ENCODE peak calls at places on chromosomes 3 and 15, in nine cellular contexts. One of them, this sample, is unnamed.

GRCh38 chr15:62773369-62774165 is 269.0 kb upstream of the TPM1 start:
- DNase-seq in CD8-positive, alpha-beta T cell: no peak
- DNase-seq in stomach: no peak
- DNase-seq in foreskin fibroblast: no peak
- DNase-seq in upper lobe of right lung: no peak
- DNase-seq in fibroblast of mammary gland: no peak
- DNase-seq in neuronal stem cell: no peak
- DNase-seq in iPS DF 6.9: no peak
- DNase-seq in esophagus squamous epithelium: no peak
- DNase-seq in this sample: no peak

GRCh38 chr3:137062250-137062649 is 104.5 kb downstream of the IL20RB start:
- DNase-seq in neuronal stem cell: no peak
- DNase-seq in foreskin fibroblast: no peak
- DNase-seq in CD8-positive, alpha-beta T cell: no peak
- DNase-seq in stomach: no peak
- DNase-seq in fibroblast of mammary gland: no peak
- DNase-seq in upper lobe of right lung: no peak
- DNase-seq in esophagus squamous epithelium: no peak
- DNase-seq in iPS DF 6.9: no peak
- DNase-seq in this sample: no peak

GRCh38 chr3:36701903-36702374 is 62.4 kb downstream of the DCLK3 start:
- DNase-seq in stomach: no peak
- DNase-seq in iPS DF 6.9: no peak
- DNase-seq in neuronal stem cell: no peak
- DNase-seq in esophagus squamous epithelium: no peak
- DNase-seq in CD8-positive, alpha-beta T cell: no peak
- DNase-seq in foreskin fibroblast: peak; percentile 93
- DNase-seq in upper lobe of right lung: no peak
- DNase-seq in fibroblast of mammary gland: peak; percentile 98
- DNase-seq in this sample: peak; percentile 53

GRCh38 chr15:61195116-61196002 is 33.7 kb downstream of the RORA start:
- DNase-seq in neuronal stem cell: peak; percentile 6
- DNase-seq in stomach: no peak
- DNase-seq in esophagus squamous epithelium: no peak
- DNase-seq in CD8-positive, alpha-beta T cell: no peak
- DNase-seq in upper lobe of right lung: no peak
- DNase-seq in foreskin fibroblast: peak; percentile 52
- DNase-seq in fibroblast of mammary gland: peak; percentile 63
- DNase-seq in iPS DF 6.9: no peak
- DNase-seq in this sample: no peak

GRCh38 chr3:64187065-64187959 is 38.0 kb downstream of the PRICKLE2 start:
- DNase-seq in fibroblast of mammary gland: peak; percentile 97
- DNase-seq in upper lobe of right lung: no peak
- DNase-seq in foreskin fibroblast: peak; percentile 93
- DNase-seq in iPS DF 6.9: no peak
- DNase-seq in neuronal stem cell: no peak
- DNase-seq in stomach: peak; percentile 40
- DNase-seq in esophagus squamous epithelium: no peak
- DNase-seq in CD8-positive, alpha-beta T cell: no peak
- DNase-seq in this sample: peak; percentile 85

GRCh38 chr15:98896802-98897732 is 110.5 kb downstream of the PGPEP1L start:
- DNase-seq in fibroblast of mammary gland: peak; percentile 100
- DNase-seq in neuronal stem cell: no peak
- DNase-seq in CD8-positive, alpha-beta T cell: no peak
- DNase-seq in iPS DF 6.9: no peak
- DNase-seq in stomach: no peak
- DNase-seq in foreskin fibroblast: peak; percentile 96
- DNase-seq in esophagus squamous epithelium: no peak
- DNase-seq in upper lobe of right lung: no peak
- DNase-seq in this sample: peak; percentile 88

GRCh38 chr15:61500951-61501350 is 271.8 kb upstream of the RORA start:
- DNase-seq in upper lobe of right lung: no peak
- DNase-seq in fibroblast of mammary gland: no peak
- DNase-seq in CD8-positive, alpha-beta T cell: no peak
- DNase-seq in foreskin fibroblast: no peak
- DNase-seq in neuronal stem cell: no peak
- DNase-seq in esophagus squamous epithelium: no peak
- DNase-seq in iPS DF 6.9: no peak
- DNase-seq in stomach: no peak
- DNase-seq in this sample: no peak

GRCh38 chr3:58085616-58086015 is 77.4 kb downstream of the FLNB start:
- DNase-seq in CD8-positive, alpha-beta T cell: no peak
- DNase-seq in esophagus squamous epithelium: no peak
- DNase-seq in stomach: no peak
- DNase-seq in iPS DF 6.9: no peak
- DNase-seq in foreskin fibroblast: no peak
- DNase-seq in upper lobe of right lung: no peak
- DNase-seq in fibroblast of mammary gland: no peak
- DNase-seq in neuronal stem cell: no peak
- DNase-seq in this sample: no peak

GRCh38 chr3:177516130-177517011 is 319.1 kb upstream of the TBL1XR1 start:
- DNase-seq in esophagus squamous epithelium: no peak
- DNase-seq in stomach: no peak
- DNase-seq in neuronal stem cell: peak; percentile 67
- DNase-seq in CD8-positive, alpha-beta T cell: no peak
- DNase-seq in upper lobe of right lung: no peak
- DNase-seq in foreskin fibroblast: peak; percentile 78
- DNase-seq in fibroblast of mammary gland: peak; percentile 86
- DNase-seq in iPS DF 6.9: no peak
- DNase-seq in this sample: peak; percentile 61

GRCh38 chr3:121821421-121822199 is 13.2 kb downstream of the IQCB1 start:
- DNase-seq in CD8-positive, alpha-beta T cell: no peak
- DNase-seq in foreskin fibroblast: no peak
- DNase-seq in upper lobe of right lung: no peak
- DNase-seq in iPS DF 6.9: no peak
- DNase-seq in neuronal stem cell: no peak
- DNase-seq in fibroblast of mammary gland: no peak
- DNase-seq in stomach: no peak
- DNase-seq in esophagus squamous epithelium: no peak
- DNase-seq in this sample: no peak

GRCh38 chr3:54698059-54698458 is 229.8 kb downstream of the LRTM1 start:
- DNase-seq in esophagus squamous epithelium: no peak
- DNase-seq in fibroblast of mammary gland: no peak
- DNase-seq in CD8-positive, alpha-beta T cell: no peak
- DNase-seq in foreskin fibroblast: no peak
- DNase-seq in upper lobe of right lung: no peak
- DNase-seq in neuronal stem cell: no peak
- DNase-seq in iPS DF 6.9: no peak
- DNase-seq in stomach: no peak
- DNase-seq in this sample: no peak

GRCh38 chr3:40172560-40172959 is 136.9 kb upstream of the EIF1B start:
- DNase-seq in esophagus squamous epithelium: no peak
- DNase-seq in CD8-positive, alpha-beta T cell: no peak
- DNase-seq in stomach: no peak
- DNase-seq in iPS DF 6.9: no peak
- DNase-seq in fibroblast of mammary gland: no peak
- DNase-seq in foreskin fibroblast: no peak
- DNase-seq in upper lobe of right lung: no peak
- DNase-seq in neuronal stem cell: no peak
- DNase-seq in this sample: no peak

GRCh38 chr3:197430961-197431910 is 124.5 kb downstream of the BDH1 start:
- DNase-seq in upper lobe of right lung: peak; percentile 8
- DNase-seq in iPS DF 6.9: no peak
- DNase-seq in stomach: no peak
- DNase-seq in foreskin fibroblast: peak; percentile 67
- DNase-seq in CD8-positive, alpha-beta T cell: no peak
- DNase-seq in neuronal stem cell: no peak
- DNase-seq in fibroblast of mammary gland: peak; percentile 59
- DNase-seq in esophagus squamous epithelium: no peak
- DNase-seq in this sample: no peak

GRCh38 chr3:157087398-157088132 is 72.4 kb downstream of the CCNL1 start:
- DNase-seq in fibroblast of mammary gland: peak; percentile 56
- DNase-seq in CD8-positive, alpha-beta T cell: no peak
- DNase-seq in upper lobe of right lung: no peak
- DNase-seq in esophagus squamous epithelium: no peak
- DNase-seq in iPS DF 6.9: no peak
- DNase-seq in stomach: no peak
- DNase-seq in neuronal stem cell: no peak
- DNase-seq in foreskin fibroblast: no peak
- DNase-seq in this sample: no peak

GRCh38 chr3:101150504-101150903 is 157.3 kb upstream of the ABI3BP start:
- DNase-seq in neuronal stem cell: no peak
- DNase-seq in esophagus squamous epithelium: no peak
- DNase-seq in iPS DF 6.9: no peak
- DNase-seq in foreskin fibroblast: no peak
- DNase-seq in CD8-positive, alpha-beta T cell: no peak
- DNase-seq in fibroblast of mammary gland: no peak
- DNase-seq in stomach: no peak
- DNase-seq in upper lobe of right lung: no peak
- DNase-seq in this sample: no peak

GRCh38 chr3:100110101-100110500 is 4.2 kb downstream of the FILIP1L start:
- DNase-seq in foreskin fibroblast: no peak
- DNase-seq in neuronal stem cell: no peak
- DNase-seq in esophagus squamous epithelium: no peak
- DNase-seq in stomach: no peak
- DNase-seq in CD8-positive, alpha-beta T cell: no peak
- DNase-seq in iPS DF 6.9: no peak
- DNase-seq in upper lobe of right lung: no peak
- DNase-seq in fibroblast of mammary gland: no peak
- DNase-seq in this sample: no peak

GRCh38 chr3:155560594-155560993 is 184.3 kb downstream of the PLCH1 start:
- DNase-seq in CD8-positive, alpha-beta T cell: no peak
- DNase-seq in stomach: no peak
- DNase-seq in fibroblast of mammary gland: peak; percentile 10
- DNase-seq in foreskin fibroblast: peak; percentile 56
- DNase-seq in neuronal stem cell: peak; percentile 1
- DNase-seq in esophagus squamous epithelium: no peak
- DNase-seq in upper lobe of right lung: no peak
- DNase-seq in iPS DF 6.9: no peak
- DNase-seq in this sample: no peak

GRCh38 chr15:72994778-72995177 is 57.5 kb upstream of the NEO1 start:
- DNase-seq in upper lobe of right lung: no peak
- DNase-seq in fibroblast of mammary gland: no peak
- DNase-seq in CD8-positive, alpha-beta T cell: no peak
- DNase-seq in stomach: peak; percentile 57
- DNase-seq in iPS DF 6.9: no peak
- DNase-seq in esophagus squamous epithelium: no peak
- DNase-seq in neuronal stem cell: no peak
- DNase-seq in foreskin fibroblast: no peak
- DNase-seq in this sample: no peak

DNA sequence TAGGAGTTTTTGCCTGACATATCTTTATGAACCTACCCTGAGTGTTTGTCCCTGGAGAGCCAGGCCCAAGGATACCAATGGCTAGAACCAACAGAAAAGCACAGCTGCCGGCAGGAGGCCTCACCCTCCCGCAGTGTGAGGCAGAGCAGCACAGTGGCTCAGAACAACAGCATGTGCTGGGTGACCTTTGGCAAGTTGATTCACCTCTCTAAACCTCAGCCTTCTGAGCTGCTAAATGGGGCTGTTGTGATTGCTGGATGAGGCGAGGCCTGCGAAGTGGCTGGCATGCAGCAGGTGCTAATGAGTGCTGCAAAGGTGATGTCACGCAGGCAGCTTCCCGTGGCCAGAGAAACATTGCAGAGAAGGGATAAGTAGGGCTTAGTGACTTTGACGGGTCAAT is 23.3 kb downstream of the IDH2 start:
- DNase-seq in iPS DF 6.9: no peak
- DNase-seq in stomach: no peak
- DNase-seq in esophagus squamous epithelium: no peak
- DNase-seq in neuronal stem cell: no peak
- DNase-seq in fibroblast of mammary gland: no peak
- DNase-seq in foreskin fibroblast: no peak
- DNase-seq in upper lobe of right lung: no peak
- DNase-seq in CD8-positive, alpha-beta T cell: no peak
- DNase-seq in this sample: no peak
- H3K4me3 ChIP-seq in iPS DF 6.9: no peak overlapping the region
- H3K4me3 ChIP-seq in stomach: no peak overlapping the region
- H3K4me3 ChIP-seq in esophagus squamous epithelium: no peak overlapping the region
- H3K4me3 ChIP-seq in neuronal stem cell: no peak overlapping the region
- H3K4me3 ChIP-seq in fibroblast of mammary gland: no peak overlapping the region
- H3K4me3 ChIP-seq in foreskin fibroblast: no peak overlapping the region
- H3K4me3 ChIP-seq in upper lobe of right lung: no peak overlapping the region
- H3K4me3 ChIP-seq in CD8-positive, alpha-beta T cell: no peak overlapping the region
- H3K4me3 ChIP-seq in this sample: no peak overlapping the region

GRCh38 chr15:52220896-52221660 is 29.9 kb upstream of the GNB5 start:
- DNase-seq in fibroblast of mammary gland: no peak
- DNase-seq in upper lobe of right lung: no peak
- DNase-seq in foreskin fibroblast: no peak
- DNase-seq in neuronal stem cell: no peak
- DNase-seq in iPS DF 6.9: no peak
- DNase-seq in CD8-positive, alpha-beta T cell: no peak
- DNase-seq in stomach: no peak
- DNase-seq in esophagus squamous epithelium: no peak
- DNase-seq in this sample: no peak

GRCh38 chr15:52218816-52219215 is 27.6 kb upstream of the GNB5 start:
- DNase-seq in CD8-positive, alpha-beta T cell: no peak
- DNase-seq in upper lobe of right lung: no peak
- DNase-seq in neuronal stem cell: no peak
- DNase-seq in esophagus squamous epithelium: no peak
- DNase-seq in stomach: no peak
- DNase-seq in iPS DF 6.9: no peak
- DNase-seq in foreskin fibroblast: no peak
- DNase-seq in fibroblast of mammary gland: no peak
- DNase-seq in this sample: no peak

GRCh38 chr15:52217186-52217585 is 26.0 kb upstream of the GNB5 start:
- DNase-seq in neuronal stem cell: no peak
- DNase-seq in iPS DF 6.9: no peak
- DNase-seq in foreskin fibroblast: no peak
- DNase-seq in CD8-positive, alpha-beta T cell: no peak
- DNase-seq in esophagus squamous epithelium: no peak
- DNase-seq in upper lobe of right lung: peak; percentile 64
- DNase-seq in fibroblast of mammary gland: no peak
- DNase-seq in stomach: peak; percentile 65
- DNase-seq in this sample: no peak

GRCh38 chr15:52221730-52222129 is 30.5 kb upstream of the GNB5 start:
- DNase-seq in upper lobe of right lung: no peak
- DNase-seq in fibroblast of mammary gland: no peak
- DNase-seq in foreskin fibroblast: no peak
- DNase-seq in neuronal stem cell: no peak
- DNase-seq in esophagus squamous epithelium: no peak
- DNase-seq in iPS DF 6.9: no peak
- DNase-seq in CD8-positive, alpha-beta T cell: no peak
- DNase-seq in stomach: no peak
- DNase-seq in this sample: no peak

GRCh38 chr15:52220251-52220650 is 29.1 kb upstream of the GNB5 start:
- DNase-seq in esophagus squamous epithelium: no peak
- DNase-seq in stomach: no peak
- DNase-seq in foreskin fibroblast: no peak
- DNase-seq in neuronal stem cell: no peak
- DNase-seq in CD8-positive, alpha-beta T cell: no peak
- DNase-seq in upper lobe of right lung: no peak
- DNase-seq in iPS DF 6.9: no peak
- DNase-seq in fibroblast of mammary gland: no peak
- DNase-seq in this sample: peak; percentile 37
- H3K4me3 ChIP-seq in esophagus squamous epithelium: no peak overlapping the region
- H3K4me3 ChIP-seq in stomach: no peak overlapping the region
- H3K4me3 ChIP-seq in foreskin fibroblast: no peak overlapping the region
- H3K4me3 ChIP-seq in neuronal stem cell: no peak overlapping the region
- H3K4me3 ChIP-seq in CD8-positive, alpha-beta T cell: no peak overlapping the region
- H3K4me3 ChIP-seq in upper lobe of right lung: no peak overlapping the region
- H3K4me3 ChIP-seq in iPS DF 6.9: no peak overlapping the region
- H3K4me3 ChIP-seq in fibroblast of mammary gland: no peak overlapping the region
- H3K4me3 ChIP-seq in this sample: no peak overlapping the region

GRCh38 chr15:78077860-78078187 is 313 bp upstream of the TBC1D2B start:
- DNase-seq in esophagus squamous epithelium: no peak
- DNase-seq in neuronal stem cell: no peak
- DNase-seq in stomach: no peak
- DNase-seq in upper lobe of right lung: no peak
- DNase-seq in fibroblast of mammary gland: no peak
- DNase-seq in foreskin fibroblast: no peak
- DNase-seq in iPS DF 6.9: no peak
- DNase-seq in CD8-positive, alpha-beta T cell: no peak
- DNase-seq in this sample: no peak
- H3K4me3 ChIP-seq in esophagus squamous epithelium: peak overlapping the region; percentile 52
- H3K4me3 ChIP-seq in neuronal stem cell: peak overlapping the region; percentile 89
- H3K4me3 ChIP-seq in stomach: peak overlapping the region; percentile 96
- H3K4me3 ChIP-seq in upper lobe of right lung: peak overlapping the region; percentile 60
- H3K4me3 ChIP-seq in fibroblast of mammary gland: peak overlapping the region; percentile 61
- H3K4me3 ChIP-seq in foreskin fibroblast: peak overlapping the region; percentile 47
- H3K4me3 ChIP-seq in iPS DF 6.9: peak overlapping the region; percentile 83
- H3K4me3 ChIP-seq in CD8-positive, alpha-beta T cell: peak overlapping the region; percentile 83
- H3K4me3 ChIP-seq in this sample: peak overlapping the region; percentile 81

GRCh38 chr3:170640737-170641171 is 54.9 kb upstream of the SLC7A14 start:
- DNase-seq in iPS DF 6.9: no peak
- DNase-seq in upper lobe of right lung: no peak
- DNase-seq in CD8-positive, alpha-beta T cell: no peak
- DNase-seq in stomach: no peak
- DNase-seq in neuronal stem cell: no peak
- DNase-seq in esophagus squamous epithelium: no peak
- DNase-seq in foreskin fibroblast: no peak
- DNase-seq in fibroblast of mammary gland: no peak
- DNase-seq in this sample: no peak
- H3K4me3 ChIP-seq in iPS DF 6.9: no peak overlapping the region
- H3K4me3 ChIP-seq in upper lobe of right lung: no peak overlapping the region
- H3K4me3 ChIP-seq in CD8-positive, alpha-beta T cell: no peak overlapping the region
- H3K4me3 ChIP-seq in stomach: no peak overlapping the region
- H3K4me3 ChIP-seq in neuronal stem cell: no peak overlapping the region
- H3K4me3 ChIP-seq in esophagus squamous epithelium: no peak overlapping the region
- H3K4me3 ChIP-seq in foreskin fibroblast: no peak overlapping the region
- H3K4me3 ChIP-seq in fibroblast of mammary gland: no peak overlapping the region
- H3K4me3 ChIP-seq in this sample: no peak overlapping the region